ENCODE peak calls at places on chromosomes 6 and 20, in six cellular contexts. Z is endothelial cell, A is lung, H is GM13976, L is fibroblast of the aortic adventitia, P is GM13977. W is an unnamed sample.

GRCh38 chr20:48556956-48557355 is 270.8 kb downstream of the PREX1 start:
- DNase-seq in H (no peak), A (no peak), P (no peak), Z (no peak), L (no peak), W (peak)

GRCh38 chr6:30689985-30690384 is 799 bp downstream of the NRM start:
- DNase-seq in H (no peak), P (no peak), Z (no peak), L (no peak), A (no peak), W (no peak)

GRCh38 chr6:31142356-31142755 is 3.5 kb upstream of the PSORS1C2 start:
- DNase-seq in H (no peak), L (no peak), A (no peak), Z (no peak), P (no peak), W (peak)

GRCh38 chr6:116429111-116429510 is 32.1 kb upstream of the CALHM6 start:
- DNase-seq in H (no peak), L (no peak), A (no peak), P (no peak), Z (no peak), W (no peak)

GRCh38 chr20:18496042-18496441 is 983 bp downstream of the RBBP9 start:
- DNase-seq in L (no peak), H (no peak), Z (no peak), P (no peak), A (no peak), W (peak)

GRCh38 chr6:23013776-23014175 is 444.4 kb downstream of the HDGFL1 start:
- DNase-seq in A (no peak), L (peak), Z (no peak), H (no peak), P (no peak), W (no peak)

GRCh38 chr6:25670793-25671513 is 18.9 kb downstream of the SCGN start:
- DNase-seq in Z (no peak), P (no peak), H (no peak), L (no peak), A (no peak), W (no peak)

GRCh38 chr20:42678895-42679294 is 510.8 kb downstream of the PTPRT start:
- DNase-seq in H (no peak), A (no peak), L (no peak), P (no peak), Z (no peak), W (no peak)

GRCh38 chr6:34583461-34583860 is 27.3 kb upstream of the SPDEF start:
- DNase-seq in P (no peak), H (peak), L (no peak), A (no peak), Z (no peak), W (no peak)

GRCh38 chr20:6134592-6134991 is 11.8 kb upstream of the FERMT1 start:
- DNase-seq in A (no peak), L (no peak), Z (no peak), H (no peak), P (no peak), W (no peak)

GRCh38 chr6:128528241-128528640 is 7.8 kb upstream of the PTPRK start:
- DNase-seq in L (no peak), H (no peak), Z (no peak), P (no peak), A (no peak), W (no peak)

GRCh38 chr6:133368664-133369063 is 127.5 kb downstream of the EYA4 start:
- DNase-seq in P (no peak), H (no peak), A (no peak), L (no peak), Z (no peak), W (no peak)

GRCh38 chr6:27188885-27189418 is 58.5 kb upstream of the PRSS16 start:
- DNase-seq in A (peak), P (peak), L (peak), H (peak), Z (peak), W (peak)

GRCh38 chr6:132465530-132466485 is 47.1 kb downstream of the STX7 start:
- DNase-seq in Z (no peak), P (peak), A (no peak), L (peak), H (peak), W (no peak)

GRCh38 chr6:157764346-157765068 is 58.5 kb upstream of the SNX9 start:
- DNase-seq in P (peak), A (peak), H (peak), L (peak), Z (no peak), W (no peak)

GRCh38 chr6:1701668-1702353 is 92.1 kb downstream of the FOXC1 start:
- DNase-seq in H (no peak), A (no peak), L (peak), P (no peak), Z (no peak), W (no peak)

GRCh38 chr6:129115491-129115890 is 232.6 kb downstream of the LAMA2 start:
- DNase-seq in Z (no peak), A (no peak), P (no peak), L (no peak), H (no peak), W (no peak)

GRCh38 chr6:145815351-145815772 is 767 bp upstream of the FBXO30 start:
- DNase-seq in Z (no peak), L (no peak), P (peak), H (no peak), A (no peak), W (peak)

GRCh38 chr6:154319231-154319858 is 37.3 kb downstream of the IPCEF1 start:
- DNase-seq in P (no peak), H (no peak), L (peak), A (no peak), Z (no peak), W (no peak)

GRCh38 chr6:83221886-83222479 is 28.8 kb downstream of the RWDD2A start:
- DNase-seq in H (peak), L (peak), Z (no peak), A (no peak), P (peak), W (no peak)

GRCh38 chr20:58692579-58693225 is at the start of gene NPEPL1:
- DNase-seq in A (peak), Z (peak), P (peak), H (peak), L (peak), W (peak)

GRCh38 chr6:20877008-20877937 is 343.0 kb downstream of the CDKAL1 start:
- DNase-seq in H (peak), Z (no peak), L (peak), P (peak), A (peak), W (no peak)

GRCh38 chr6:85498596-85499258 is 48.8 kb downstream of the NT5E start:
- DNase-seq in L (peak), A (no peak), H (no peak), Z (no peak), P (no peak), W (no peak)

GRCh38 chr20:35010405-35011192 is 54.9 kb downstream of the MYH7B start:
- DNase-seq in H (no peak), P (no peak), A (no peak), L (no peak), Z (no peak), W (no peak)

GRCh38 chr6:14083262-14083661 is 34.3 kb upstream of the CD83 start:
- DNase-seq in H (no peak), A (no peak), P (no peak), Z (no peak), L (no peak), W (no peak)

GRCh38 chr20:7629880-7630279 is 310.4 kb downstream of the HAO1 start:
- DNase-seq in H (no peak), A (no peak), L (no peak), P (no peak), Z (no peak), W (no peak)

GRCh38 chr6:108556864-108557493 is 3.7 kb upstream of the FOXO3 start:
- DNase-seq in Z (peak), P (no peak), H (no peak), A (no peak), L (no peak), W (no peak)

GRCh38 chr6:154606457-154606856 is 96.0 kb upstream of the CNKSR3 start:
- DNase-seq in P (peak), L (no peak), A (no peak), H (peak), Z (no peak), W (no peak)

GRCh38 chr6:141532211-141532610 is 600.5 kb upstream of the GJE1 start:
- DNase-seq in A (no peak), Z (no peak), P (no peak), L (no peak), H (no peak), W (no peak)

GRCh38 chr6:15662246-15663056 is at the start of gene DTNBP1:
- DNase-seq in L (peak), P (peak), H (peak), Z (peak), A (peak), W (peak)

GRCh38 chr6:136922680-136922996 is 537 bp downstream of the SLC35D3 start:
- DNase-seq in H (peak), Z (no peak), A (no peak), L (no peak), P (no peak), W (no peak)

DNA sequence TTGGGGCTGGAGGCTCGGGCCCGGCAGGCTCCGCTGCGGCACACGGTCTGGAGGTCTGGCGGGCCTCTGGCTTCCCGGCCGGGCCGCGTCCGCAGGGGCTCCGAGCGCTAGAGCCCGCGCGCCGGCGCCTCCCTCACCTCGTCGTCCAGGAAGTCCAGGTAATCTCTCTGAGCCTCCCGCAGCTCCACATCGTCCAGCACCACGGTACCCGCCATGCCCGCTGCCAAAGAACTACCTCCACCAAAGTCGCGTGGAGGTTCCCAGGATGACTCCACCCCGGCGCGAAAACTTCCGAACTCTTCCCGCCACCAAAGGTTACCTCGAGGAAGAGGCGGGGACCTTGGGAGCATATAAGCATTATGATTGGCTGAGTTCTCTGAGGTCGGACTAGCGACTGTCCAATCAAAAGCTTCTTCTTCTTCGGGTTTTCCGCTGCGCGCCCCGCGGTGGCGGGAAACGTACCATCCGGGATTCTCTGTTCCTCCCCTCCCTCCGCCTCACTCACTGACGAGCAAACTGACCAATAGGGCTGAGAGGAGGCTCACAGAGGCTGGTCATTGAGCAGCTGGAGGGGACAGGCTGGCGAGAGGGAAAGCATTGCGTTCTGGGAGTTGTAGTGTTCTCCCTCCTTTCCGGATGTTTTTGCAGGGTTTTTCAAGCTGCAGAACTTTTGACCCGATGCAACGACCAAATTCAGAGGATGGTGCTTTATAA is at the start of gene MCM3:
- DNase-seq in Z (peak), H (peak), L (peak), A (peak), P (peak), W (peak)
- TF ChIP-seq CTCF in Z (no peak), H (no peak), L (peak), A (no peak), P (no peak), W (peak)

GRCh38 chr20:11158146-11158545 is 484.3 kb upstream of the JAG1 start:
- DNase-seq in P (no peak), L (no peak), Z (no peak), H (no peak), A (no peak), W (no peak)
- TF ChIP-seq CTCF in P (no peak), L (no peak), Z (no peak), H (no peak), A (no peak), W (no peak)

GRCh38 chr6:121055572-121056163 is 278.6 kb downstream of the TBC1D32 start:
- DNase-seq in H (peak), P (peak), L (peak), A (no peak), Z (peak), W (no peak)
- TF ChIP-seq CTCF in H (peak), P (peak), L (peak), A (peak), Z (peak), W (peak)

GRCh38 chr6:7276199-7276524 is 36.8 kb downstream of the SSR1 start:
- DNase-seq in P (no peak), L (no peak), H (no peak), Z (no peak), A (peak), W (no peak)
- TF ChIP-seq CTCF in P (no peak), L (no peak), H (no peak), Z (peak), A (no peak), W (peak)

GRCh38 chr6:2841264-2842138 is at the start of gene SERPINB1:
- DNase-seq in A (peak), L (peak), H (peak), Z (peak), P (peak), W (peak)
- TF ChIP-seq CTCF in A (no peak), L (no peak), H (no peak), Z (no peak), P (no peak), W (no peak)

DNA sequence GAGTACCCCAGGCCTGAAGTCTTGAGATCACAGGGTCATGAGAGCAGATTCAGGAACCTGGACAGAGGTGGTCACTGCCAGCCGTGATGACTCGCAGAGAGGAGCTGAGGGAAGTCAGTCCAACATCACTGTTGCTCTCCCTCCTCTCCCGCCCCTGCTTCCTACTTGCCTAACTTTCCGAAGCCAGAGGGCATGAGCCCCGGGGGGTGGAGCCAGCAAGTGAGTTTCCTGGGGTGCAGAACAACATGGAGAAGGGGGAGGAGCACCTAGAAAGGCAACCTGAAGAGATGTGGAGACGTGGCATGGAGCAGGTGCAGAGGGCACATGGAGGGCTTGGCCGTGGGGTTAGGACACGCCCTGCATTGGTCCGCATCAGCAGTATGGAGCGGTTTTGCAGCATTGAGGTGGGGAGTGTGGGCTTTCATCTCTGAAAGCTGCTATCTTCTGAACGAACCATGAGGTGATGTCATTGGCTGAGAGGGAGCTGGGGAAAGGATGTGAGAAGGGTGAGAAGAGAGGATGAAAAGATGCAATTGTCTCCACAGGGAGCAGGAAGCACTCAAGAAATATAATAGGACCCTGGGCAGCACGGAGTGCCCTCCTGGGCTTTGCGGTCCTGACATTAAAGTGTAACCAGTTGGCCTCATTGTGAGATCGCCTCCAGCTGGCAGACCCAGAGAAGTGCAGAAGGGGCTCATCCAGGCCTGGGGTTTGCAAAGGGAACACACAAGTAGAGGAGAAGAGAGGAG is 25.0 kb downstream of the GDAP1L1 start:
- DNase-seq in H (no peak), L (no peak), Z (peak), P (no peak), A (no peak), W (peak)
- TF ChIP-seq CTCF in H (no peak), L (no peak), Z (peak), P (peak), A (no peak), W (peak)

DNA sequence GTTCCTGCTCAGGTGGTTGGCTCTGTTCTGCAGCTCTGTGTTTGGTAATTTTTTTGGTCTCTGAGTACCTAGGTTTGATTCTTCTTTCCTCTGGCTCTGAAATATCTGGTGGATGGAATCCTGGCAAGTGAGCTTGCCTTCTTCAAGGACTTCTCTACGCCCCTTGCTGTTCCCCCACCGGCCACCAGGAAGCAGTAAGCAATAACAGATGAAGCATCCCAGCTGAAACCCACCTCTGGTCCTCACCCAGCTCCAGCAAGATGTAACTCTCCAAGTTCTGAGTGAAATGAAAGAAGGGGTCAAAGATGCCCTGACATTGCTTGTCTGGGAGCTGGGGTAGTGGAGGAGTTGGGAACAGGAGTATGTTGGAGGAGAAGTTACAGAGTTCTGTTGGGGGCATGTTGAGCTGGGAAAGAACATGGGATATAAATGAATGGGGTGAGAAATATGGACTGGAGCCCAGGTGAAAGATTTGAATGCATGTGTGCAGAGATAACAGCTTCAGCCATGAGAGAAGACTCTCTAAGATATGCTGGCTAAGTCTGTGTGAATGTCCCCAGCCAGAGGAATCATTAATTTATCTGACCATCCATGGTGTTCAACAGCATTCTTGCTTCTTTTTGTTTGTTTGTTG is 51.3 kb upstream of the GLP1R start:
- DNase-seq in Z (peak), H (no peak), L (peak), A (no peak), P (peak), W (peak)
- TF ChIP-seq CTCF in Z (peak), H (peak), L (peak), A (peak), P (peak), W (peak)

W was measured in glutamatergic neuron.